ENCODE peak calls at places on chromosomes 11 and 22, in nine cellular contexts. G is HCT116; M is CD8-positive, alpha-beta T cell; B is OCI-LY7; H is GM06990; X is GM23338; P is colonic mucosa; L is Calu3; K is adrenal gland. Z is an unnamed sample.

GRCh38 chr11:118791961-118792578 is 1.1 kb upstream of the DDX6 start:
- DNase-seq in G (no peak), M (no peak), B (peak; percentile 65), H (peak; percentile 69), X (peak; percentile 51), P (peak; percentile 53), L (peak; percentile 12), K (no peak), Z (peak; percentile 39)

GRCh38 chr22:48943567-48944432 is 883.9 kb downstream of the BRD1 start:
- DNase-seq in G (no peak), M (peak; percentile 46), B (peak; percentile 36), H (no peak), X (no peak), P (peak; percentile 20), L (no peak), K (peak; percentile 8), Z (peak; percentile 55)

GRCh38 chr11:111422494-111423249 is 43.6 kb upstream of the POU2AF1 start:
- DNase-seq in G (peak; percentile 37), M (peak; percentile 64), B (peak; percentile 92), H (peak; percentile 69), X (peak; percentile 90), P (peak; percentile 71), L (peak; percentile 72), K (peak; percentile 69), Z (peak; percentile 76)

GRCh38 chr11:10900686-10901415 is 43.0 kb upstream of the ZBED5 start:
- DNase-seq in G (no peak), M (no peak), B (no peak), H (no peak), X (no peak), P (no peak), L (no peak), K (no peak), Z (no peak)

GRCh38 chr11:103947566-103947919 is 88.9 kb upstream of the DDI1 start:
- DNase-seq in G (no peak), M (no peak), B (no peak), H (no peak), X (no peak), P (no peak), L (no peak), K (no peak), Z (no peak)

GRCh38 chr11:73384871-73385692 is 8.9 kb downstream of the RELT start:
- DNase-seq in G (no peak), M (no peak), B (peak; percentile 89), H (peak; percentile 84), X (no peak), P (peak; percentile 50), L (no peak), K (peak; percentile 59), Z (no peak)

GRCh38 chr11:55481416-55481815 is 72.9 kb upstream of the OR4C15 start:
- DNase-seq in G (no peak), M (no peak), B (no peak), H (no peak), X (no peak), P (no peak), L (no peak), K (no peak), Z (no peak)

GRCh38 chr11:118133816-118134215 is 18.8 kb downstream of the SCN4B start:
- DNase-seq in G (no peak), M (no peak), B (no peak), H (no peak), X (no peak), P (no peak), L (no peak), K (no peak), Z (no peak)

GRCh38 chr11:123308077-123308476 is 113.0 kb upstream of the CLMP start:
- DNase-seq in G (no peak), M (no peak), B (no peak), H (no peak), X (no peak), P (no peak), L (no peak), K (no peak), Z (no peak)

GRCh38 chr22:43826142-43827093 is 14.3 kb upstream of the EFCAB6 start:
- DNase-seq in G (no peak), M (no peak), B (no peak), H (no peak), X (no peak), P (no peak), L (no peak), K (peak; percentile 37), Z (no peak)
- TF ChIP-seq CTCF in G (peak; percentile 35), M (no peak), B (peak; percentile 50), H (peak; percentile 46), X (peak; percentile 36), P (no peak), L (no peak), K (no peak), Z (no peak)

GRCh38 chr11:32213223-32213622 is 122.3 kb downstream of the RCN1 start:
- DNase-seq in G (no peak), M (no peak), B (no peak), H (no peak), X (no peak), P (no peak), L (no peak), K (no peak), Z (no peak)

GRCh38 chr11:32210601-32211000 is 119.7 kb downstream of the RCN1 start:
- DNase-seq in G (no peak), M (no peak), B (no peak), H (no peak), X (no peak), P (no peak), L (no peak), K (no peak), Z (no peak)

GRCh38 chr11:32219320-32219719 is 128.4 kb downstream of the RCN1 start:
- DNase-seq in G (no peak), M (no peak), B (no peak), H (no peak), X (no peak), P (no peak), L (no peak), K (no peak), Z (no peak)

GRCh38 chr11:32215157-32215556 is 124.3 kb downstream of the RCN1 start:
- DNase-seq in G (no peak), M (no peak), B (no peak), H (no peak), X (no peak), P (no peak), L (no peak), K (no peak), Z (no peak)
- TF ChIP-seq CTCF in G (peak; percentile 48), M (no peak), B (peak; percentile 28), H (peak; percentile 17), X (peak; percentile 26), P (no peak), L (no peak), K (no peak), Z (no peak)

GRCh38 chr22:30637701-30638114 is 2.1 kb downstream of the SLC35E4 start:
- DNase-seq in G (no peak), M (no peak), B (no peak), H (no peak), X (no peak), P (no peak), L (no peak), K (no peak), Z (no peak)

GRCh38 chr22:30636226-30637077 is 871 bp downstream of the SLC35E4 start:
- DNase-seq in G (no peak), M (peak; percentile 56), B (peak; percentile 61), H (no peak), X (peak; percentile 47), P (peak; percentile 46), L (peak; percentile 21), K (peak; percentile 39), Z (no peak)

GRCh38 chr22:30640361-30640760 is 4.8 kb downstream of the SLC35E4 start:
- DNase-seq in G (no peak), M (no peak), B (no peak), H (no peak), X (no peak), P (no peak), L (no peak), K (no peak), Z (no peak)

GRCh38 chr22:30634477-30635233 is 926 bp upstream of the SLC35E4 start:
- DNase-seq in G (peak; percentile 73), M (peak; percentile 95), B (peak; percentile 89), H (peak; percentile 86), X (peak; percentile 91), P (peak; percentile 93), L (peak; percentile 88), K (peak; percentile 93), Z (peak; percentile 93)

DNA sequence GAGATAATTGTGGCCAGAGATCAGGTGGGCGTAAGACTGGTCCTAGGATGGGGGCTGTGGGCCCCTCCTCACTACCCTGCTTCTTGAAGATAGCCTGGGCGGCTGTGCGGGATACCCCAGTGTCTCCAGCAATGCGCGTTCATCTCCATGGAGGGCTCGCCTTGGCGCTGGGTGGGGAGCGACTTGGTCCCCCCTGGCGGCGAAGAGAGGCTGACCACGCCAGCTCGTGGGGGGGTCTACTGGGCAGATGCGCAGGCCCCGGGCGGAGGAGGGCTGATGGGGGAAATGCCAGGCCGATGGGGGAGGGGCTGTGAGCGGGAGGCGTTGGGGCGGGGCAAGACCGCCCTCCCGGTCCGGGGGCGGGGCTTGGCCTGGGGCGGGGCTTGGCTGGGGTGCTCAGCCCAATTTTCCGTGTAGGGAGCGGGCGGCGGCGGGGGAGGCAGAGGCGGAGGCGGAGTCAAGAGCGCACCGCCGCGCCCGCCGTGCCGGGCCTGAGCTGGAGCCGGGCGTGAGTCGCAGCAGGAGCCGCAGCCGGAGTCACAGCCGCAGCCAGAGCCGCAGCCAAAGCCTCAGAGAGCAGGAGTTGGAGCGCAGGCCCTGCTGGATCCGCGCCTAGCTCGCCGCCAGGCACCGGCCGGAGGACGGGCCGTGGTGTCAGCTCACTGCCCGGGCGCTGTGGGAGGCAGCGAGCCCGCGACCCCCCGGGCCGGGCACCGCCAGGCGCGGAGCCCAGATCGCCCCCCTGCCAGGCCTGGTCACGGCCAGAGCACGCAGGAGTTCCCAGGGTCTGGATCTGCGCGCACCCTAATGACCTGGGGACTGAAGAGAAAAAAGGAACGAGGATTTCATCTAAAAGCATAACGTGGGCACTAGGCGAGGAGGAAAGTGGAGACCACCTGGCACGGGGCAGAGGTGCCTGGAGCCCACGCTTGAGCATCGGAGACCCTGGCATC is at the start of gene SLC35E4:
- DNase-seq in G (peak; percentile 60), M (peak; percentile 98), B (peak; percentile 91), H (peak; percentile 86), X (peak; percentile 94), P (peak; percentile 99), L (peak; percentile 94), K (peak; percentile 96), Z (peak; percentile 98)
- TF ChIP-seq CTCF in G (peak; percentile 21), M (no peak), B (no peak), H (no peak), X (peak; percentile 16), P (no peak), L (no peak), K (no peak), Z (no peak)

GRCh38 chr11:57458410-57459111 is 1.8 kb upstream of the RTN4RL2 start:
- DNase-seq in G (no peak), M (peak; percentile 71), B (peak; percentile 33), H (peak; percentile 46), X (peak; percentile 79), P (peak; percentile 74), L (peak; percentile 64), K (peak; percentile 56), Z (peak; percentile 80)

GRCh38 chr11:57460756-57461749 is 725 bp downstream of the RTN4RL2 start:
- DNase-seq in G (no peak), M (no peak), B (no peak), H (peak; percentile 23), X (peak; percentile 85), P (no peak), L (no peak), K (no peak), Z (peak; percentile 44)

GRCh38 chr11:57459112-57460016 is 964 bp upstream of the RTN4RL2 start:
- DNase-seq in G (no peak), M (peak; percentile 61), B (peak; percentile 58), H (peak; percentile 25), X (peak; percentile 58), P (no peak), L (no peak), K (no peak), Z (peak; percentile 36)

GRCh38 chr11:57461841-57462489 is 1.6 kb downstream of the RTN4RL2 start:
- DNase-seq in G (no peak), M (no peak), B (no peak), H (no peak), X (no peak), P (no peak), L (no peak), K (no peak), Z (no peak)

GRCh38 chr11:57460017-57460755 is at the start of gene RTN4RL2:
- DNase-seq in G (peak; percentile 52), M (peak; percentile 57), B (peak; percentile 73), H (peak; percentile 57), X (peak; percentile 94), P (peak; percentile 48), L (peak; percentile 44), K (peak; percentile 52), Z (peak; percentile 74)
- TF ChIP-seq CTCF in G (no peak), M (no peak), B (peak; percentile 38), H (peak; percentile 52), X (peak; percentile 39), P (no peak), L (no peak), K (no peak), Z (peak; percentile 45)

Z was measured in nephron progenitor cell.